ENCODE peak calls at places on chromosomes 5 and 9, in four cellular contexts. H is lower leg skin, U is astrocyte of the spinal cord, L is AG09319. Z is an unnamed sample.

GRCh38 chr9:16207161-16207560 is 654.3 kb downstream of the CCDC171 start:
- DNase-seq in H (no peak), U (peak), L (no peak), Z (peak)

GRCh38 chr5:61320860-61321259 is 11.2 kb upstream of the ZSWIM6 start:
- DNase-seq in H (no peak), U (no peak), L (no peak), Z (no peak)

GRCh38 chr5:55908804-55909203 is 57.6 kb downstream of the IL31RA start:
- DNase-seq in H (no peak), U (no peak), L (no peak), Z (no peak)

GRCh38 chr5:150113047-150113744 is 26.8 kb upstream of the CSF1R start:
- DNase-seq in H (peak), U (no peak), L (no peak), Z (no peak)

GRCh38 chr5:93570294-93571110 is 10.5 kb downstream of the NR2F1-AS1 start:
- DNase-seq in H (no peak), U (peak), L (no peak), Z (no peak)

GRCh38 chr5:17238521-17239041 is 21.1 kb downstream of the BASP1 start:
- DNase-seq in H (no peak), U (peak), L (no peak), Z (no peak)

GRCh38 chr5:90475436-90475980 is 844 bp downstream of the POLR3G start:
- DNase-seq in H (no peak), U (no peak), L (no peak), Z (no peak)

GRCh38 chr5:42064821-42065220 is 139.7 kb downstream of the FBXO4 start:
- DNase-seq in H (no peak), U (no peak), L (no peak), Z (no peak)

GRCh38 chr9:127405344-127406125 is 8.6 kb downstream of the SLC2A8 start:
- DNase-seq in H (no peak), U (no peak), L (no peak), Z (no peak)

GRCh38 chr9:96523429-96523828 is 73.5 kb downstream of the HABP4 start:
- DNase-seq in H (no peak), U (no peak), L (no peak), Z (no peak)

GRCh38 chr9:32550046-32550608 is 2.0 kb upstream of the SMIM27 start:
- DNase-seq in H (no peak), U (peak), L (no peak), Z (no peak)

GRCh38 chr5:157076558-157076957 is 17.6 kb upstream of the HAVCR1 start:
- DNase-seq in H (no peak), U (peak), L (peak), Z (no peak)

GRCh38 chr5:133081036-133081435 is 29.2 kb downstream of the HSPA4 start:
- DNase-seq in H (no peak), U (no peak), L (no peak), Z (no peak)

GRCh38 chr9:91053824-91054223 is 252.2 kb downstream of the SYK start:
- DNase-seq in H (no peak), U (no peak), L (no peak), Z (no peak)

GRCh38 chr5:43273552-43273951 is 39.7 kb downstream of the HMGCS1 start:
- DNase-seq in H (no peak), U (no peak), L (no peak), Z (no peak)

GRCh38 chr5:176899296-176899891 is at the start of gene HK3:
- DNase-seq in H (no peak), U (no peak), L (no peak), Z (no peak)

GRCh38 chr9:130010151-130010988 is 32.6 kb downstream of the FNBP1 start:
- DNase-seq in H (no peak), U (no peak), L (no peak), Z (no peak)

GRCh38 chr9:38662763-38663593 is 42.6 kb upstream of the ANKRD18A start:
- DNase-seq in H (no peak), U (peak), L (no peak), Z (no peak)

GRCh38 chr5:92337772-92338234 is 954.7 kb upstream of the ARRDC3 start:
- DNase-seq in H (no peak), U (peak), L (peak), Z (no peak)

Z was measured in Calu3.